ENCODE peak calls at places on chromosomes 4 and X, in eight cellular contexts. W is epithelial cell of esophagus, E is suprapubic skin, I is osteoblast, N is lung, Y is PC-3, M is astrocyte of the spinal cord, O is GM20000. H is an unnamed sample.
A peak's percentile ranks its signal among the peaks of the same experiment; 100 is the strongest.

GRCh38 chr4:108943371-108943770 is 180.5 kb upstream of the ETNPPL start:
- DNase-seq in W (no peak), I (no peak), E (no peak), N (no peak), O (no peak), M (no peak), Y (no peak), H (no peak)

GRCh38 chrX:39372126-39372525 is 570.9 kb downstream of the MID1IP1 start:
- DNase-seq in M (no peak), Y (no peak), N (no peak), W (no peak), E (no peak), O (no peak), I (no peak), H (no peak)

GRCh38 chrX:3549442-3549875 is 164.0 kb downstream of the PRKX start:
- DNase-seq in Y (peak; percentile 8), E (no peak), I (peak; percentile 76), O (no peak), W (peak; percentile 10), N (no peak), M (peak; percentile 7), H (no peak)

GRCh38 chr4:992297-993110 is 700 bp downstream of the SLC26A1 start:
- DNase-seq in W (no peak), N (peak; percentile 82), Y (peak; percentile 31), E (no peak), O (no peak), M (no peak), I (no peak), H (no peak)

GRCh38 chrX:112669834-112670233 is 9.9 kb downstream of the LHFPL1 start:
- DNase-seq in N (no peak), M (no peak), Y (no peak), W (no peak), E (no peak), O (no peak), I (no peak), H (no peak)

GRCh38 chr4:172083236-172083635 is 270.0 kb downstream of the GALNTL6 start:
- DNase-seq in I (no peak), M (no peak), O (no peak), N (no peak), Y (no peak), W (no peak), E (no peak), H (no peak)

GRCh38 chr4:39698424-39699009 is 581 bp downstream of the UBE2K start:
- DNase-seq in O (no peak), I (peak; percentile 69), Y (peak; percentile 27), N (peak; percentile 54), E (peak; percentile 82), M (peak; percentile 37), W (peak; percentile 47), H (no peak)

GRCh38 chr4:14977836-14978235 is 24.4 kb upstream of the CPEB2 start:
- DNase-seq in O (no peak), Y (no peak), M (no peak), N (no peak), I (no peak), W (no peak), E (no peak), H (no peak)

GRCh38 chr4:56870927-56871326 is 36.8 kb upstream of the REST start:
- DNase-seq in N (no peak), M (no peak), W (no peak), O (no peak), E (no peak), I (no peak), Y (no peak), H (no peak)

GRCh38 chrX:24498975-24499374 is 33.9 kb downstream of the PDK3 start:
- DNase-seq in W (peak; percentile 45), N (no peak), O (peak; percentile 8), I (peak; percentile 51), M (peak; percentile 17), Y (peak; percentile 55), E (no peak), H (no peak)

GRCh38 chr4:72567036-72567435 is 2.0 kb downstream of the ADAMTS3 start:
- DNase-seq in M (no peak), W (no peak), Y (no peak), O (no peak), E (no peak), N (no peak), I (no peak), H (no peak)

GRCh38 chr4:144171697-144172096 is 31.2 kb upstream of the GYPA start:
- DNase-seq in Y (no peak), I (no peak), W (no peak), E (no peak), O (no peak), M (no peak), N (no peak), H (no peak)

GRCh38 chrX:36007207-36007606 is 87.7 kb downstream of the CFAP47 start:
- DNase-seq in O (no peak), E (no peak), W (no peak), I (no peak), M (no peak), Y (no peak), N (no peak), H (no peak)

GRCh38 chr4:2390146-2390545 is 28.3 kb downstream of the ZFYVE28 start:
- DNase-seq in N (no peak), Y (no peak), E (no peak), M (peak; percentile 65), O (no peak), W (no peak), I (peak; percentile 41), H (no peak)

GRCh38 chrX:134572816-134573682 is 85.2 kb downstream of the PLAC1 start:
- DNase-seq in I (no peak), E (no peak), O (no peak), N (no peak), M (peak; percentile 36), Y (peak; percentile 92), W (peak; percentile 82), H (no peak)

GRCh38 chr4:107548211-107548905 is 171.7 kb downstream of the PAPSS1 start:
- DNase-seq in O (no peak), I (no peak), N (no peak), W (peak; percentile 18), M (peak; percentile 47), E (no peak), Y (peak; percentile 34), H (no peak)

GRCh38 chrX:116246261-116246660 is 75.7 kb downstream of the AGTR2 start:
- DNase-seq in O (no peak), I (no peak), N (no peak), E (no peak), Y (peak; percentile 68), M (peak; percentile 17), W (peak; percentile 65), H (no peak)

GRCh38 chr4:2832309-2832980 is 11.2 kb upstream of the ADD1 start:
- DNase-seq in O (peak; percentile 87), M (no peak), W (no peak), Y (no peak), E (peak; percentile 53), N (no peak), I (peak; percentile 77), H (no peak)

GRCh38 chr4:183504930-183505555 is at the start of gene ING2:
- DNase-seq in E (peak; percentile 84), M (no peak), W (peak; percentile 82), I (peak; percentile 98), O (peak; percentile 91), N (no peak), Y (no peak), H (no peak)

GRCh38 chr4:53706422-53707032 is 115.2 kb upstream of the LNX1 start:
- DNase-seq in N (no peak), O (peak; percentile 39), Y (peak; percentile 87), W (peak; percentile 65), I (peak; percentile 10), E (no peak), M (peak; percentile 70), H (no peak)

GRCh38 chr4:4284827-4285618 is 4.9 kb downstream of the LYAR start:
- DNase-seq in Y (peak; percentile 51), O (no peak), I (no peak), E (no peak), N (no peak), W (peak; percentile 77), M (peak; percentile 26), H (no peak)

GRCh38 chr4:164935363-164935762 is 42.1 kb downstream of the TRIM61 start:
- DNase-seq in I (no peak), E (no peak), N (no peak), M (no peak), O (peak; percentile 38), W (no peak), Y (peak; percentile 25), H (peak; percentile 3)

GRCh38 chrX:110748256-110748811 is 47.3 kb downstream of the CHRDL1 start:
- DNase-seq in O (no peak), M (no peak), W (no peak), N (no peak), E (no peak), I (no peak), Y (no peak), H (no peak)

GRCh38 chrX:110745288-110745687 is 50.3 kb downstream of the CHRDL1 start:
- DNase-seq in I (no peak), E (no peak), Y (no peak), W (no peak), N (no peak), M (no peak), O (no peak), H (no peak)

GRCh38 chrX:110746014-110746413 is 49.6 kb downstream of the CHRDL1 start:
- DNase-seq in I (no peak), O (no peak), M (no peak), E (no peak), N (no peak), W (no peak), Y (no peak), H (no peak)

GRCh38 chrX:110741213-110741796 is 54.3 kb downstream of the CHRDL1 start:
- DNase-seq in I (no peak), O (no peak), Y (peak; percentile 10), N (no peak), E (no peak), M (peak; percentile 41), W (peak; percentile 72), H (no peak)

GRCh38 chrX:110743679-110744340 is 51.8 kb downstream of the CHRDL1 start:
- DNase-seq in E (no peak), M (no peak), W (peak; percentile 0), I (no peak), N (no peak), Y (no peak), O (no peak), H (no peak)
- TF ChIP-seq CTCF in E (no peak), M (no peak), W (no peak), I (no peak), N (no peak), Y (no peak), O (no peak), H (no peak)

GRCh38 chrX:70096052-70096451 is 33.8 kb downstream of the OTUD6A start:
- DNase-seq in M (no peak), I (no peak), E (no peak), W (peak; percentile 44), Y (peak; percentile 56), O (no peak), N (no peak), H (no peak)
- TF ChIP-seq CTCF in M (peak; percentile 4), I (peak; percentile 35), E (no peak), W (peak; percentile 31), Y (peak; percentile 74), O (no peak), N (no peak), H (no peak)

GRCh38 chrX:29903365-29903764 is 312.0 kb upstream of the MAGEB2 start:
- DNase-seq in N (no peak), W (no peak), M (peak; percentile 13), Y (peak; percentile 23), E (no peak), I (no peak), O (no peak), H (no peak)

GRCh38 chrX:29902004-29902403 is 313.4 kb upstream of the MAGEB2 start:
- DNase-seq in Y (no peak), O (no peak), I (no peak), N (no peak), E (no peak), M (no peak), W (no peak), H (no peak)
- TF ChIP-seq CTCF in Y (no peak), O (no peak), I (no peak), N (no peak), E (no peak), M (no peak), W (no peak), H (no peak)

GRCh38 chr4:55354648-55355047 is 8.6 kb downstream of the SRD5A3 start:
- DNase-seq in I (no peak), O (no peak), N (no peak), M (no peak), Y (no peak), W (no peak), E (no peak), H (no peak)
- TF ChIP-seq CTCF in I (no peak), O (no peak), N (no peak), M (no peak), Y (no peak), W (no peak), E (no peak), H (no peak)

H was measured in activated CD8-positive, alpha-beta T cell treated with anti-CD3 and anti-CD28 coated beads for 36 hours.